ENCODE peak calls at places on chromosome 20, in nine cellular contexts. One of them, this sample, is unnamed.

GRCh38 chr20:24762791-24763350 is 186.2 kb upstream of the CST7 start:
- DNase-seq in esophagus squamous epithelium: no peak
- DNase-seq in NCI-H345: no peak
- DNase-seq in heart left ventricle: no peak
- DNase-seq in anterior cingulate cortex: no peak
- DNase-seq in stimulated activated CD4-positive, alpha-beta T cell treated with anti-CD3 and anti-CD28 coated beads, Interleukin-2, amount 100 ng/mL, for 24 hours: no peak
- DNase-seq in EL: no peak
- DNase-seq in OCI-M1: no peak
- DNase-seq in substantia nigra: no peak
- DNase-seq in this sample: no peak

GRCh38 chr20:31652917-31653385 is 15.2 kb downstream of the COX4I2 start:
- DNase-seq in esophagus squamous epithelium: no peak
- DNase-seq in EL: peak; percentile 43
- DNase-seq in substantia nigra: no peak
- DNase-seq in anterior cingulate cortex: no peak
- DNase-seq in stimulated activated CD4-positive, alpha-beta T cell treated with anti-CD3 and anti-CD28 coated beads, Interleukin-2, amount 100 ng/mL, for 24 hours: no peak
- DNase-seq in OCI-M1: no peak
- DNase-seq in NCI-H345: no peak
- DNase-seq in heart left ventricle: no peak
- DNase-seq in this sample: peak; percentile 35

GRCh38 chr20:48621256-48622078 is 206.3 kb downstream of the PREX1 start:
- DNase-seq in substantia nigra: no peak
- DNase-seq in stimulated activated CD4-positive, alpha-beta T cell treated with anti-CD3 and anti-CD28 coated beads, Interleukin-2, amount 100 ng/mL, for 24 hours: no peak
- DNase-seq in OCI-M1: no peak
- DNase-seq in esophagus squamous epithelium: no peak
- DNase-seq in anterior cingulate cortex: no peak
- DNase-seq in EL: peak; percentile 67
- DNase-seq in heart left ventricle: no peak
- DNase-seq in NCI-H345: no peak
- DNase-seq in this sample: no peak

GRCh38 chr20:4607287-4607713 is 114.4 kb upstream of the PRND start:
- DNase-seq in stimulated activated CD4-positive, alpha-beta T cell treated with anti-CD3 and anti-CD28 coated beads, Interleukin-2, amount 100 ng/mL, for 24 hours: peak; percentile 60
- DNase-seq in esophagus squamous epithelium: no peak
- DNase-seq in heart left ventricle: peak; percentile 41
- DNase-seq in anterior cingulate cortex: no peak
- DNase-seq in OCI-M1: peak; percentile 80
- DNase-seq in substantia nigra: peak; percentile 32
- DNase-seq in EL: peak; percentile 72
- DNase-seq in NCI-H345: peak; percentile 79
- DNase-seq in this sample: no peak

GRCh38 chr20:50799890-50800550 is 5.2 kb downstream of the BCAS4 start:
- DNase-seq in NCI-H345: no peak
- DNase-seq in anterior cingulate cortex: no peak
- DNase-seq in OCI-M1: no peak
- DNase-seq in substantia nigra: no peak
- DNase-seq in stimulated activated CD4-positive, alpha-beta T cell treated with anti-CD3 and anti-CD28 coated beads, Interleukin-2, amount 100 ng/mL, for 24 hours: no peak
- DNase-seq in esophagus squamous epithelium: no peak
- DNase-seq in EL: no peak
- DNase-seq in heart left ventricle: no peak
- DNase-seq in this sample: no peak

GRCh38 chr20:3068986-3069900 is 2.2 kb upstream of the OXT start:
- DNase-seq in OCI-M1: peak; percentile 66
- DNase-seq in EL: peak; percentile 57
- DNase-seq in substantia nigra: no peak
- DNase-seq in heart left ventricle: no peak
- DNase-seq in esophagus squamous epithelium: no peak
- DNase-seq in NCI-H345: peak; percentile 93
- DNase-seq in anterior cingulate cortex: no peak
- DNase-seq in stimulated activated CD4-positive, alpha-beta T cell treated with anti-CD3 and anti-CD28 coated beads, Interleukin-2, amount 100 ng/mL, for 24 hours: no peak
- DNase-seq in this sample: no peak

GRCh38 chr20:57555457-57556184 is 5.3 kb upstream of the PCK1 start:
- DNase-seq in EL: no peak
- DNase-seq in NCI-H345: no peak
- DNase-seq in esophagus squamous epithelium: no peak
- DNase-seq in substantia nigra: no peak
- DNase-seq in anterior cingulate cortex: no peak
- DNase-seq in OCI-M1: no peak
- DNase-seq in heart left ventricle: no peak
- DNase-seq in stimulated activated CD4-positive, alpha-beta T cell treated with anti-CD3 and anti-CD28 coated beads, Interleukin-2, amount 100 ng/mL, for 24 hours: no peak
- DNase-seq in this sample: no peak

GRCh38 chr20:14838663-14839650 is 501.5 kb upstream of the FLRT3 start:
- DNase-seq in substantia nigra: no peak
- DNase-seq in NCI-H345: no peak
- DNase-seq in OCI-M1: no peak
- DNase-seq in anterior cingulate cortex: no peak
- DNase-seq in stimulated activated CD4-positive, alpha-beta T cell treated with anti-CD3 and anti-CD28 coated beads, Interleukin-2, amount 100 ng/mL, for 24 hours: no peak
- DNase-seq in heart left ventricle: no peak
- DNase-seq in esophagus squamous epithelium: no peak
- DNase-seq in EL: no peak
- DNase-seq in this sample: peak; percentile 72

GRCh38 chr20:33948480-33948879 is 45.2 kb upstream of the RALY start:
- DNase-seq in esophagus squamous epithelium: no peak
- DNase-seq in heart left ventricle: no peak
- DNase-seq in anterior cingulate cortex: no peak
- DNase-seq in stimulated activated CD4-positive, alpha-beta T cell treated with anti-CD3 and anti-CD28 coated beads, Interleukin-2, amount 100 ng/mL, for 24 hours: no peak
- DNase-seq in EL: no peak
- DNase-seq in NCI-H345: no peak
- DNase-seq in substantia nigra: no peak
- DNase-seq in OCI-M1: peak; percentile 28
- DNase-seq in this sample: no peak

GRCh38 chr20:1871807-1872455 is 23.3 kb upstream of the SIRPA start:
- DNase-seq in heart left ventricle: no peak
- DNase-seq in EL: no peak
- DNase-seq in substantia nigra: no peak
- DNase-seq in NCI-H345: no peak
- DNase-seq in OCI-M1: no peak
- DNase-seq in esophagus squamous epithelium: no peak
- DNase-seq in stimulated activated CD4-positive, alpha-beta T cell treated with anti-CD3 and anti-CD28 coated beads, Interleukin-2, amount 100 ng/mL, for 24 hours: no peak
- DNase-seq in anterior cingulate cortex: no peak
- DNase-seq in this sample: no peak

This sample was measured in HFF-Myc.